ENCODE peak calls at places on chromosomes 1 and 21, in six cellular contexts. V, I, B, Q, W and X are unnamed samples.
A peak's percentile ranks its signal among the peaks of the same experiment; 100 is the strongest.

GRCh38 chr1:11431946-11432507 is 46.9 kb upstream of the DISP3 start:
- DNase-seq in V (no peak), I (no peak), B (no peak), Q (no peak), W (no peak), X (no peak)

GRCh38 chr1:236345728-236346127 is 48.4 kb upstream of the EDARADD start:
- DNase-seq in V (no peak), I (no peak), B (no peak), Q (no peak), W (no peak), X (no peak)

GRCh38 chr1:242966892-242967291 is 288.2 kb downstream of the CEP170 start:
- DNase-seq in V (no peak), I (no peak), B (no peak), Q (no peak), W (no peak), X (no peak)

GRCh38 chr1:48396208-48396607 is 75.8 kb downstream of the SPATA6 start:
- DNase-seq in V (no peak), I (no peak), B (no peak), Q (no peak), W (no peak), X (no peak)

GRCh38 chr21:32712043-32712442 is 15.8 kb downstream of the SYNJ1 start:
- DNase-seq in V (no peak), I (no peak), B (no peak), Q (no peak), W (no peak), X (no peak)

GRCh38 chr1:206685749-206686485 is 1.2 kb downstream of the MAPKAPK2 start:
- DNase-seq in V (peak; percentile 36), I (peak; percentile 70), B (no peak), Q (peak; percentile 65), W (peak; percentile 64), X (no peak)

GRCh38 chr1:161834967-161835366 is 68.8 kb downstream of the ATF6 start:
- DNase-seq in V (no peak), I (no peak), B (no peak), Q (no peak), W (no peak), X (no peak)

GRCh38 chr1:50591598-50591997 is 168.4 kb upstream of the DMRTA2 start:
- DNase-seq in V (no peak), I (no peak), B (no peak), Q (no peak), W (no peak), X (no peak)

GRCh38 chr21:34035619-34036354 is 37.6 kb upstream of the MRPS6 start:
- DNase-seq in V (peak; percentile 52), I (no peak), B (no peak), Q (no peak), W (no peak), X (no peak)

GRCh38 chr1:23444104-23444533 is 19.6 kb upstream of the TCEA3 start:
- DNase-seq in V (no peak), I (peak; percentile 12), B (no peak), Q (no peak), W (no peak), X (no peak)

GRCh38 chr1:17301767-17302166 is 6.2 kb upstream of the PADI4 start:
- DNase-seq in V (no peak), I (no peak), B (no peak), Q (no peak), W (no peak), X (no peak)

GRCh38 chr1:103517380-103518047 is 8.0 kb upstream of the RNPC3 start:
- DNase-seq in V (no peak), I (no peak), B (no peak), Q (no peak), W (no peak), X (no peak)

GRCh38 chr1:168428063-168428731 is 115.6 kb downstream of the XCL2 start:
- DNase-seq in V (no peak), I (no peak), B (no peak), Q (no peak), W (no peak), X (no peak)

GRCh38 chr21:33968082-33968997 is 52.7 kb upstream of the ATP5PO start:
- DNase-seq in V (no peak), I (no peak), B (no peak), Q (no peak), W (no peak), X (no peak)

GRCh38 chr21:44433791-44434567 is 21.3 kb upstream of the LRRC3 start:
- DNase-seq in V (no peak), I (no peak), B (no peak), Q (no peak), W (no peak), X (no peak)

GRCh38 chr1:53733447-53733931 is 5.5 kb downstream of the GLIS1 start:
- DNase-seq in V (no peak), I (no peak), B (no peak), Q (no peak), W (no peak), X (no peak)

GRCh38 chr1:179867493-179868330 is 9.9 kb downstream of the TOR1AIP2 start:
- DNase-seq in V (no peak), I (peak; percentile 22), B (no peak), Q (peak; percentile 59), W (peak; percentile 25), X (no peak)

GRCh38 chr1:19794583-19794982 is 5.1 kb downstream of the TMCO4 start:
- DNase-seq in V (no peak), I (no peak), B (no peak), Q (no peak), W (no peak), X (no peak)

GRCh38 chr1:232853994-232854532 is 48.8 kb downstream of the MAP10 start:
- DNase-seq in V (no peak), I (no peak), B (no peak), Q (no peak), W (no peak), X (peak; percentile 62)

GRCh38 chr1:87800006-87800405 is 471.3 kb downstream of the LMO4 start:
- DNase-seq in V (no peak), I (no peak), B (no peak), Q (no peak), W (no peak), X (no peak)

GRCh38 chr21:14862794-14863720 is 201.7 kb downstream of the NRIP1 start:
- DNase-seq in V (no peak), I (no peak), B (no peak), Q (peak; percentile 26), W (no peak), X (no peak)

GRCh38 chr1:89843279-89844121 is 22.7 kb downstream of the LRRC8D start:
- DNase-seq in V (no peak), I (peak; percentile 49), B (peak; percentile 53), Q (peak; percentile 79), W (peak; percentile 58), X (no peak)